ENCODE peak calls at places on chromosomes 6 and 20, in eight cellular contexts. A, B, H, D, I, Q, V and J are unnamed samples.

GRCh38 chr6:119830494-119831295 is 481.1 kb upstream of the MAN1A1 start:
- DNase-seq in A (no peak), B (no peak), H (no peak), D (no peak), I (no peak), Q (no peak), V (no peak), J (no peak)

GRCh38 chr20:38181207-38181693 is 16.2 kb upstream of the TGM2 start:
- DNase-seq in A (no peak), B (no peak), H (peak), D (no peak), I (no peak), Q (no peak), V (no peak), J (no peak)

GRCh38 chr20:17505664-17506517 is 25.3 kb downstream of the BFSP1 start:
- DNase-seq in A (no peak), B (no peak), H (no peak), D (no peak), I (no peak), Q (no peak), V (no peak), J (no peak)

GRCh38 chr20:25540273-25540672 is 45.1 kb downstream of the NINL start:
- DNase-seq in A (no peak), B (no peak), H (no peak), D (no peak), I (no peak), Q (no peak), V (no peak), J (no peak)

GRCh38 chr6:35955970-35956369 is 35.1 kb upstream of the SRPK1 start:
- DNase-seq in A (no peak), B (no peak), H (no peak), D (no peak), I (no peak), Q (no peak), V (no peak), J (no peak)

GRCh38 chr6:91273729-91274128 is 686.9 kb upstream of the MAP3K7 start:
- DNase-seq in A (no peak), B (no peak), H (no peak), D (no peak), I (no peak), Q (no peak), V (no peak), J (no peak)

GRCh38 chr6:39646751-39647420 is 78.3 kb downstream of the KIF6 start:
- DNase-seq in A (no peak), B (no peak), H (peak), D (no peak), I (no peak), Q (no peak), V (no peak), J (no peak)

GRCh38 chr6:98894810-98895209 is 52.9 kb downstream of the FBXL4 start:
- DNase-seq in A (no peak), B (no peak), H (no peak), D (no peak), I (no peak), Q (no peak), V (no peak), J (no peak)

GRCh38 chr20:16216227-16217210 is 356.7 kb downstream of the KIF16B start:
- DNase-seq in A (no peak), B (no peak), H (no peak), D (peak), I (no peak), Q (no peak), V (no peak), J (no peak)

GRCh38 chr6:137389150-137389664 is 105.0 kb downstream of the OLIG3 start:
- DNase-seq in A (no peak), B (no peak), H (peak), D (no peak), I (no peak), Q (no peak), V (no peak), J (no peak)

GRCh38 chr6:37407948-37408347 is 25.1 kb upstream of the CMTR1 start:
- DNase-seq in A (no peak), B (no peak), H (no peak), D (no peak), I (no peak), Q (no peak), V (no peak), J (no peak)

GRCh38 chr6:51830666-51831065 is 256.7 kb downstream of the PKHD1 start:
- DNase-seq in A (no peak), B (no peak), H (no peak), D (no peak), I (no peak), Q (no peak), V (no peak), J (no peak)

GRCh38 chr6:44494011-44494501 is 106.5 kb downstream of the CDC5L start:
- DNase-seq in A (no peak), B (no peak), H (no peak), D (peak), I (no peak), Q (no peak), V (peak), J (no peak)

GRCh38 chr6:14466278-14466677 is 348.7 kb downstream of the CD83 start:
- DNase-seq in A (no peak), B (no peak), H (no peak), D (no peak), I (no peak), Q (no peak), V (no peak), J (no peak)

GRCh38 chr6:152356659-152357058 is 280.5 kb downstream of the SYNE1 start:
- DNase-seq in A (no peak), B (no peak), H (no peak), D (peak), I (no peak), Q (no peak), V (peak), J (no peak)

GRCh38 chr6:11714798-11715285 is 63.8 kb downstream of the ADTRP start:
- DNase-seq in A (no peak), B (no peak), H (no peak), D (no peak), I (no peak), Q (no peak), V (no peak), J (no peak)

GRCh38 chr6:10719386-10720228 is 3.3 kb upstream of the TMEM14C start:
- DNase-seq in A (no peak), B (no peak), H (no peak), D (no peak), I (no peak), Q (no peak), V (peak), J (peak)

GRCh38 chr6:132085731-132086130 is 134.6 kb upstream of the CCN2 start:
- DNase-seq in A (no peak), B (no peak), H (no peak), D (no peak), I (no peak), Q (no peak), V (no peak), J (no peak)

GRCh38 chr20:41300383-41300782 is 17.1 kb downstream of the ZHX3 start:
- DNase-seq in A (no peak), B (no peak), H (no peak), D (no peak), I (no peak), Q (no peak), V (no peak), J (no peak)

GRCh38 chr6:21262504-21262903 is 331.0 kb upstream of the SOX4 start:
- DNase-seq in A (no peak), B (no peak), H (no peak), D (no peak), I (no peak), Q (no peak), V (no peak), J (no peak)

GRCh38 chr6:48087448-48087847 is 23.5 kb downstream of the PTCHD4 start:
- DNase-seq in A (no peak), B (no peak), H (no peak), D (peak), I (no peak), Q (no peak), V (peak), J (no peak)

DNA sequence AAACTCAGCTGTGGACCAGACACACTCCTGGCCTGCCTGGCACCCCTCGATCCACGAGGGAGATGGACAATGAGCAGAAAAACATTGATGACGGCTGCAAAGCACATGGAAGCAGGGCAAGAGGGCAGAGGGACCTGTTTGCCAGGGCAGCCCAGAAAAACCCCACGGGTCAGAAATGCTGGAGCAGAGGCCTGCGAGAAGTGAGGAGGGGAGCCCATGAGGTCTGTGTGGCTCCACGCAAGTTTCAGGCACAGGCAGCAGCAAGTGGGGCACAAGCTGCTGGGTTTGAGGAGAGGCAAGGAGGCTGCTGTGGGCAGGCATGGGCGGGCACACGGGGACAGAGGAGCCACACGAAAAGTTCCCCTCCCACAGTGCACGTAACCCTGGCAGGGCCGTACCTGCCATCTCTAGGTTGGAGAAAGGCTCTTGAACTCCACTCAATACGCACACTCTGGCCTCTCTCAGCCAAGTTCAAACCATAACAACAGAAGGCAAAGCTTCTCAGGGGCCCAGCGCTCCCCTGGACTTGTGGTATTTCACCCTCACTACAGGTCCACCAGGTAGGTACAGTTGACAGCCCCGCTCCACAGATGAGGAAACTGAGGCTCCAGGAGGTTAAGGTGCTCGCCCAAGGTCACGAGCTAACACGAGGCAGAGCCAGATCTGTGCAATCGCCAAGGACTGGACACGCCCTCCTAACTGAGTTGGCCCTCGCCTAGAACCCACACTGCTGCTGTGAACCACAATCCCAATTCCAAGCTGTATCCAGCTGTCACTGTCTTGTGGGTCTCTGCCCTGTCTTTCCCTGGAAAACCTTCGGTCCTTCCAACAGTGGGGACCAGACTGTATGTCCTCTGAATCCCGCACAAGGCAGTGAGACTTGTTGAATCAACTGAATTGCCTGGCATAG is 108.2 kb downstream of the NOL4L start:
- DNase-seq in A (no peak), B (no peak), H (no peak), D (no peak), I (peak), Q (no peak), V (no peak), J (no peak)
- H3K4me3 ChIP-seq in A (no peak), B (no peak), H (no peak), D (no peak), I (no peak), Q (no peak), V (no peak), J (no peak)

GRCh38 chr6:112037783-112038216 is 16.1 kb upstream of the CCN6 start:
- DNase-seq in A (peak), B (no peak), H (no peak), D (no peak), I (no peak), Q (no peak), V (peak), J (peak)
- TF ChIP-seq POLR2AphosphoS5 in A (no peak), B (peak), H (no peak), D (no peak), I (no peak), Q (peak), V (peak), J (peak)

GRCh38 chr20:1185781-1186334 is 1.1 kb upstream of the TMEM74B start:
- DNase-seq in A (peak), B (no peak), H (no peak), D (no peak), I (no peak), Q (peak), V (peak), J (no peak)
- H3K4me3 ChIP-seq in A (peak), B (peak), H (no peak), D (peak), I (peak), Q (peak), V (no peak), J (peak)

DNA sequence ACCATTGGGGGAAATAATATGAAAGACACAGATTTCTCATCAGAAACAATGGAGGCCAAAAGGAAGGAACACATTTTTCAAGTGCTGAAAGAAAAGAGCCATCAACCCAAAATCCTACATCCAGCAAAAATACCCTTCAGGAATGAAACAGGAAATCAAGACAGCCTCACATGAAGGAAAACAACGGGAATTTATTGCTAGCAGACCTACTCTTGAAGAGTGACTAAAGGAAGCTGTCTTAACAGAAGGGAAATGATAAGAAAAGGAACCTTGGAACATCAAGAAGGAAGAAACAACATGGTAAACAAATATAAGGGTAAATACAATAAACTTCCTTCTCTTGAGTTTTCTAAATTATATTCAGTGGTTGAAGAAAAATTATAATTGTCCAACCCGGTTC is 44.2 kb downstream of the RNF24 start:
- DNase-seq in A (no peak), B (no peak), H (no peak), D (no peak), I (no peak), Q (no peak), V (peak), J (no peak)
- TF ChIP-seq POLR2AphosphoS5 in A (no peak), B (no peak), H (no peak), D (no peak), I (no peak), Q (no peak), V (no peak), J (no peak)

GRCh38 chr20:3404402-3404801 is 3.1 kb downstream of the DNAAF9 start:
- DNase-seq in A (no peak), B (no peak), H (no peak), D (no peak), I (no peak), Q (no peak), V (peak), J (no peak)
- H3K4me3 ChIP-seq in A (no peak), B (no peak), H (no peak), D (no peak), I (no peak), Q (no peak), V (no peak), J (no peak)